ENCODE peak calls at places on chromosome 19, in five cellular contexts. T is heart left ventricle; I is CD4-positive, alpha-beta T cell; L is ovary; Y is sigmoid colon. G is an unnamed sample.

GRCh38 chr19:37997911-37998344 is 90.9 kb downstream of the SIPA1L3 start:
- DNase-seq in T (no peak), Y (no peak), I (no peak), L (no peak), G (peak; percentile 77)

GRCh38 chr19:53424968-53425597 is 6.7 kb upstream of the ZNF761 start:
- DNase-seq in T (peak; percentile 76), I (peak; percentile 57), L (peak; percentile 76), Y (peak; percentile 91), G (peak; percentile 78)

GRCh38 chr19:1651548-1652394 is 644 bp downstream of the TCF3 start:
- DNase-seq in Y (peak; percentile 82), T (peak; percentile 69), L (peak; percentile 69), I (peak; percentile 25), G (peak; percentile 96)

GRCh38 chr19:15449620-15450527 is at the start of gene WIZ:
- DNase-seq in T (peak; percentile 94), L (peak; percentile 92), Y (peak; percentile 95), I (peak; percentile 81), G (peak; percentile 100)

GRCh38 chr19:31516756-31517155 is 167.5 kb upstream of the TSHZ3 start:
- DNase-seq in I (no peak), Y (no peak), L (no peak), T (no peak), G (no peak)

GRCh38 chr19:9801976-9802375 is 16.9 kb downstream of the FBXL12 start:
- DNase-seq in T (no peak), I (no peak), L (no peak), Y (no peak), G (peak; percentile 31)

GRCh38 chr19:44741841-44742352 is 6.6 kb upstream of the BCL3 start:
- DNase-seq in I (no peak), L (peak; percentile 98), T (peak; percentile 98), Y (peak; percentile 99), G (peak; percentile 98)

GRCh38 chr19:15180451-15181390 is 20.1 kb downstream of the NOTCH3 start:
- DNase-seq in L (no peak), T (no peak), Y (no peak), I (no peak), G (peak; percentile 61)

GRCh38 chr19:8302357-8302691 is 5.8 kb downstream of the CD320 start:
- DNase-seq in Y (peak; percentile 65), I (no peak), L (no peak), T (peak; percentile 83), G (no peak)

GRCh38 chr19:18612772-18613588 is at the start of gene TMEM59L:
- DNase-seq in L (peak; percentile 56), I (peak; percentile 50), T (no peak), Y (no peak), G (peak; percentile 95)

GRCh38 chr19:681029-681626 is 4.9 kb downstream of the FSTL3 start:
- DNase-seq in I (peak; percentile 96), T (peak; percentile 94), L (peak; percentile 82), Y (peak; percentile 88), G (peak; percentile 99)

GRCh38 chr19:39154626-39155100 is 29.1 kb downstream of the PAK4 start:
- DNase-seq in L (no peak), Y (no peak), T (no peak), I (no peak), G (peak; percentile 69)

GRCh38 chr19:47491358-47492136 is 7.5 kb upstream of the KPTN start:
- DNase-seq in Y (peak; percentile 60), I (no peak), T (peak; percentile 67), L (no peak), G (no peak)

GRCh38 chr19:33713194-33713593 is 83.5 kb upstream of the KCTD15 start:
- DNase-seq in T (peak; percentile 9), I (no peak), L (no peak), Y (peak; percentile 15), G (no peak)

GRCh38 chr19:50516456-50516855 is 2.7 kb upstream of the ASPDH start:
- DNase-seq in T (peak; percentile 51), Y (no peak), I (no peak), L (no peak), G (no peak)

GRCh38 chr19:50519006-50519575 is 5.4 kb upstream of the ASPDH start:
- DNase-seq in L (no peak), Y (no peak), T (peak; percentile 40), I (no peak), G (peak; percentile 72)

GRCh38 chr19:50517704-50518075 is 4.0 kb upstream of the ASPDH start:
- DNase-seq in I (no peak), T (peak; percentile 60), Y (no peak), L (no peak), G (no peak)

GRCh38 chr19:50516859-50517703 is 3.4 kb upstream of the ASPDH start:
- DNase-seq in I (no peak), Y (no peak), T (peak; percentile 60), L (no peak), G (peak; percentile 76)

GRCh38 chr19:50518091-50519005 is 4.6 kb upstream of the ASPDH start:
- DNase-seq in Y (no peak), L (no peak), I (no peak), T (peak; percentile 41), G (peak; percentile 80)
- TF ChIP-seq CTCF in Y (no peak), L (no peak), I (no peak), T (no peak), G (no peak)

GRCh38 chr19:20359933-20360720 is 193.1 kb downstream of the ZNF486 start:
- DNase-seq in Y (no peak), I (no peak), L (no peak), T (no peak), G (no peak)
- TF ChIP-seq CTCF in Y (no peak), I (no peak), L (no peak), T (no peak), G (no peak)

GRCh38 chr19:40233811-40234389 is 7.4 kb upstream of the CCNP start:
- DNase-seq in L (no peak), Y (no peak), I (no peak), T (peak; percentile 41), G (peak; percentile 61)

GRCh38 chr19:40236026-40236355 is 9.5 kb upstream of the CCNP start:
- DNase-seq in L (no peak), T (no peak), Y (no peak), I (no peak), G (no peak)

GRCh38 chr19:40236366-40236765 is 9.9 kb upstream of the CCNP start:
- DNase-seq in T (no peak), I (no peak), L (no peak), Y (no peak), G (peak; percentile 47)

GRCh38 chr19:40234429-40235237 is 8.1 kb upstream of the CCNP start:
- DNase-seq in T (peak; percentile 42), L (no peak), I (no peak), Y (no peak), G (peak; percentile 34)

DNA sequence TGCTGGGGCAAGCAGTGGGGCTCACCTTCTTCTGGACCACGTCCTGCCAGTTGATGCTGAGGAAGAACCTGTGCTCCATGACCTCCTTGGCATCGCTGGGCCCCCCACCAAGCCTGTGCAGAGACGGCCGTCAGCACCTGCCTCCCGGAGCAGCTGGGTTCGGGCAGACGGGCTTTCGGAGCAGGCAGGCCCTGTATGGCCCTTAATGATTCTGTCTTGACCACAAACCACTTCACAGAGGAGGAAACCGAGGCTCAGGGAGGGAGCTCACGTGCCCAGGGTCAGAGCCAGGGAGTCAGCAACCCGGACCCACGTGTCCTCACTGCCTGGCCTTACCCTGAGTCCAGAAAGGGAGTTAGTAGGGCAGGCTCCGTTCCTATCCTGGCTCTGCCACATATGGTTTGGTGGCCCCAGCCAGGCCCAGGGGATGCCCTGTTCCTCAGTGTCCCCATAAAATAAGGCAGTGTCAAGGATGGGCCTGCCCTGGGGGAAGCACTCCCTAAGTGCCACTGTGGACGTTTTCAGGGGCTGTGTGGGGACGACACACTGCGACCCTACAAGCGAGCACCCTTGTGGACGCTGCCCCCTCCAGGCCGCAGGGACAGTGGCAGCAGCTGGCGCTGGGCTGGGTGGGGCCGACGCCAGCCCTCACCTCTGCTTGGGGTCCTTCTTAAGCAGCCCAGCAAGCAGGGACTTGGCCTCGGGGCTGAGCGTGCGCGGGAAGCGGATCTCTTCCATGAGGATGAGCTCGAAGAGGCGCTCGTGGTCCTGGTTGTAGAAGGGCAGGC is 8.9 kb upstream of the CCNP start:
- DNase-seq in I (no peak), T (peak; percentile 27), L (no peak), Y (no peak), G (peak; percentile 81)
- TF ChIP-seq CTCF in I (no peak), T (no peak), L (no peak), Y (no peak), G (peak; percentile 13)

DNA sequence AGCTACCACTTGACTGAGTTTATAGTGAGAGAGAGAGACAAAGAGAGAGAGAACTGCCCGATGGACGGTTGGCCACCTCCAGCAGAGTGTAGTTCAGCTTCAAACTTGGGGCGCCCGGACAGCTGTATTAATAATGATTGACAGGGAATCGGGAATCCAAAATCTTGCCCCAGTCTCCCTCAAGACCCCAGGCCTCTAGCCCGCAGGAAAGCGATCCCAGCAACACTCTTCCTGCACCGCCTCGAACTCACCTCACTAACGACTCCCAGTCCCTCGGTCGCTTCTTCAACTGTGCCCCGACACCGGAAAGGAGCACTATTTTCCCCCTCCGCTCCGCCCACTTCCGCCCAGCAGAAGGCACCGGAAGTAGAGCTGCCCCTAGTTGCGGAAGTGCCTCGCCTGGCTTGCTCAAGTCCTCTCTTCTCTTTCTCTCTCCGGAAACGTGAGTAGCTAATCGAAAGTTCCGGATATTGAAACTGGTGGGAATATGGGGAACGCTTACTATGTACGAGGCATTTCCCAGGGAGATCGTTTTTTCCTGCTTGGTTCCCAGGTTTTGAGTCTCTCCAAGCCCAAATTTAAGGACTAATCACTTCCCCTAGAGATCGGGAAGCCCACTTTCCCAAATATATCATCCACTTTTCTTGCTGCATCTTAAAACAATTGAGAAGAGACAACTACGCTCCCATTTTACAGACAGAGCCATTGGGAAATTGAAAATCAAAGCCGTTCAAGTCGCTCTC is at the start of gene NOSIP:
- DNase-seq in L (peak; percentile 94), Y (peak; percentile 98), T (peak; percentile 95), I (peak; percentile 96), G (peak; percentile 94)
- TF ChIP-seq CTCF in L (no peak), Y (no peak), T (no peak), I (no peak), G (no peak)

DNA sequence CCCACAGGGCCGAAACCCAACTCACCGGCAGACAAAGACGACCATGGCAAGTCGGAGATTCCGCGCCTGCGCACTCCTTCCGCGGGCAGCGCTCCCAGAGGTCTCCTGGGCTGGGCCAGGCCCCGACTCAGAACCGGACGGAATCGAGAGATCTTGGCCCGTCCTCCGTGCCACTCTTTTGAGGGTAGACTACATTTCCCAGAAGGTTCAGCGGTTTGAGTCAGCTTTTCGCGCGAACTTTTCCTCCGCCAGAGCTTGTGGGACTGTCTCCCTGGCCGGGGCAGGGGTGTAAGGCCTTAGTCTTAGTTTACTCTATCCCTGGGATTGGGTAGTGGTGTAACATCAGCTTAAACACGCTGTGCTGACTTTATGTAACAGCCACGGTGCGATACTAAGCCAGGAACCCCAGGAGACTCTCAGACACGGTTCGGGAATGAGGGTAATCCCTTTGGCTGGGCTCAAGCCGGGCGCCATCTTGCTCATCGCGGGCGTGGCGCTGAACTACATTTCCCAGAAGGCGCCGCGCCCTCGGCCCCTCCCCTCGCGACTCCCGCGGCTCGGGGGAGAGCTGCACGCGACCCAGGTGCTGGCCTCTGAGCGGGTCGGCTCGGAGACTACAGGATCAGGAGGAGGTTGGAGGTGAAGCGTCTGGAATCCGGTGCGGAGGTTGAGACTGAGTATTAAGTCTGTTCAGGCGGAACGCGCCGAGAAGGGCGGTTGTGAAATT is at the start of gene ZNF260:
- DNase-seq in L (peak; percentile 97), T (peak; percentile 99), I (peak; percentile 87), Y (peak; percentile 98), G (peak; percentile 95)
- TF ChIP-seq CTCF in L (no peak), T (no peak), I (no peak), Y (no peak), G (no peak)